ENCODE peak calls at places on chromosomes 3 and 15, in six cellular contexts. P is GM20000, X is substantia nigra, I is H1, E is ecto neural progenitor cell, G is body of pancreas. R is an unnamed sample.
A peak's percentile ranks its signal among the peaks of the same experiment; 100 is the strongest.

GRCh38 chr3:41265823-41266273 is 66.5 kb downstream of the CTNNB1 start:
- DNase-seq in E (no peak), X (no peak), G (no peak), I (no peak), P (no peak), R (no peak)

GRCh38 chr15:70234256-70234965 is 136.7 kb upstream of the TLE3 start:
- DNase-seq in E (no peak), P (no peak), X (no peak), I (no peak), G (no peak), R (no peak)

GRCh38 chr15:44882499-44882968 is 74.0 kb upstream of the TERB2 start:
- DNase-seq in X (no peak), E (no peak), G (no peak), I (no peak), P (peak; percentile 54), R (no peak)

GRCh38 chr3:9147215-9147895 is 102.1 kb downstream of the SRGAP3 start:
- DNase-seq in I (no peak), X (no peak), E (no peak), P (no peak), G (no peak), R (no peak)

GRCh38 chr3:108134555-108134880 is 43.7 kb upstream of the CD47 start:
- DNase-seq in G (no peak), I (no peak), P (no peak), X (no peak), E (no peak), R (no peak)

GRCh38 chr3:192816274-192816853 is 89.0 kb upstream of the FGF12 start:
- DNase-seq in P (no peak), X (no peak), I (no peak), G (peak; percentile 28), E (no peak), R (no peak)

GRCh38 chr3:62559831-62560445 is 186.6 kb upstream of the FEZF2 start:
- DNase-seq in I (no peak), G (no peak), X (no peak), E (no peak), P (no peak), R (no peak)

GRCh38 chr3:187945374-187945773 is 200.1 kb upstream of the BCL6 start:
- DNase-seq in G (no peak), X (no peak), P (no peak), E (no peak), I (no peak), R (no peak)

GRCh38 chr15:82177291-82178010 is 85.1 kb downstream of the EFL1 start:
- DNase-seq in P (no peak), E (no peak), G (no peak), X (no peak), I (no peak), R (no peak)

GRCh38 chr15:100338971-100339444 is 2.8 kb downstream of the ADAMTS17 start:
- DNase-seq in G (peak; percentile 78), I (no peak), P (no peak), E (peak; percentile 66), X (no peak), R (peak; percentile 47)

GRCh38 chr3:59935025-59935424 is 885.2 kb upstream of the CFAP20DC start:
- DNase-seq in G (no peak), P (peak; percentile 48), I (no peak), E (no peak), X (no peak), R (no peak)

GRCh38 chr3:58625196-58625595 is 41.4 kb downstream of the FAM3D start:
- DNase-seq in P (no peak), X (no peak), E (no peak), G (no peak), I (no peak), R (no peak)

GRCh38 chr3:108486910-108487309 is 23.5 kb downstream of the MYH15 start:
- DNase-seq in X (peak; percentile 11), P (no peak), G (no peak), I (no peak), E (no peak), R (peak; percentile 4)

GRCh38 chr3:34139566-34139965 is 341.1 kb downstream of the PDCD6IP start:
- DNase-seq in G (no peak), X (no peak), I (no peak), P (no peak), E (no peak), R (no peak)

GRCh38 chr15:58923696-58924300 is 9.7 kb downstream of the SLTM start:
- DNase-seq in E (no peak), P (no peak), I (no peak), X (no peak), G (no peak), R (no peak)

GRCh38 chr3:10707089-10707983 is 108.7 kb upstream of the SLC6A11 start:
- DNase-seq in X (no peak), P (peak; percentile 25), E (peak; percentile 64), I (no peak), G (no peak), R (no peak)

GRCh38 chr15:99244306-99244705 is 5.1 kb downstream of the TTC23 start:
- DNase-seq in I (no peak), E (no peak), P (no peak), X (no peak), G (no peak), R (no peak)

GRCh38 chr3:15276028-15276717 is 56.2 kb downstream of the SH3BP5 start:
- DNase-seq in P (no peak), G (no peak), X (no peak), E (no peak), I (no peak), R (no peak)

GRCh38 chr3:101532783-101533602 is 20.0 kb upstream of the SENP7 start:
- DNase-seq in I (no peak), X (no peak), E (no peak), G (no peak), P (no peak), R (no peak)

GRCh38 chr15:27418729-27419128 is 447.7 kb downstream of the GABRG3 start:
- DNase-seq in X (no peak), G (no peak), I (no peak), P (no peak), E (peak; percentile 62), R (no peak)

GRCh38 chr3:140093742-140094141 is 158.8 kb downstream of the CLSTN2 start:
- DNase-seq in X (no peak), P (no peak), E (no peak), I (no peak), G (peak; percentile 90), R (no peak)